ENCODE peak calls at places on chromosome 14, in six cellular contexts. X, K, G, Z, N and A are unnamed samples.
A peak's percentile ranks its signal among the peaks of the same experiment; 100 is the strongest.

GRCh38 chr14:55446127-55446736 is 5.8 kb upstream of the TBPL2 start:
- DNase-seq in X (peak; percentile 86), K (peak; percentile 56), G (peak; percentile 89), Z (peak; percentile 72), N (peak; percentile 74), A (peak; percentile 89)

GRCh38 chr14:33052899-33053400 is 114.3 kb downstream of the NPAS3 start:
- DNase-seq in X (no peak), K (no peak), G (no peak), Z (no peak), N (no peak), A (no peak)

GRCh38 chr14:30214456-30215090 is 286.9 kb upstream of the PRKD1 start:
- DNase-seq in X (peak; percentile 85), K (no peak), G (peak; percentile 90), Z (peak; percentile 77), N (peak; percentile 14), A (peak; percentile 72)

GRCh38 chr14:23321572-23322547 is 603 bp downstream of the PABPN1 start:
- DNase-seq in X (peak; percentile 54), K (no peak), G (peak; percentile 68), Z (peak; percentile 57), N (peak; percentile 44), A (peak; percentile 56)

GRCh38 chr14:78921856-78922255 is 751.7 kb downstream of the NRXN3 start:
- DNase-seq in X (peak; percentile 88), K (no peak), G (peak; percentile 85), Z (peak; percentile 25), N (no peak), A (no peak)

GRCh38 chr14:54688229-54688628 is 121.3 kb downstream of the SAMD4A start:
- DNase-seq in X (no peak), K (no peak), G (no peak), Z (no peak), N (no peak), A (no peak)

GRCh38 chr14:92663049-92663448 is 85.4 kb downstream of the LGMN start:
- DNase-seq in X (peak; percentile 30), K (no peak), G (no peak), Z (peak; percentile 26), N (no peak), A (no peak)

GRCh38 chr14:103897075-103897947 is 30.9 kb upstream of the TDRD9 start:
- DNase-seq in X (no peak), K (no peak), G (no peak), Z (no peak), N (no peak), A (no peak)

GRCh38 chr14:76350671-76351070 is 25.3 kb upstream of the ESRRB start:
- DNase-seq in X (no peak), K (no peak), G (no peak), Z (no peak), N (no peak), A (no peak)

GRCh38 chr14:31420013-31420318 is 384 bp downstream of the HEATR5A start:
- DNase-seq in X (no peak), K (no peak), G (no peak), Z (no peak), N (peak; percentile 53), A (peak; percentile 60)

GRCh38 chr14:55513491-55513890 is 66.5 kb upstream of the KTN1 start:
- DNase-seq in X (no peak), K (no peak), G (no peak), Z (no peak), N (no peak), A (no peak)

GRCh38 chr14:74257078-74257987 is 18.1 kb downstream of the VSX2 start:
- DNase-seq in X (peak; percentile 8), K (peak; percentile 61), G (peak; percentile 16), Z (peak; percentile 8), N (peak; percentile 61), A (peak; percentile 31)

GRCh38 chr14:32010561-32011188 is 66.4 kb upstream of the ARHGAP5 start:
- DNase-seq in X (peak; percentile 67), K (no peak), G (no peak), Z (peak; percentile 38), N (no peak), A (peak; percentile 71)

GRCh38 chr14:21589317-21589716 is 9.4 kb upstream of the OR10G3 start:
- DNase-seq in X (no peak), K (no peak), G (no peak), Z (no peak), N (no peak), A (no peak)

GRCh38 chr14:39006721-39007410 is 96.2 kb downstream of the SEC23A start:
- DNase-seq in X (peak; percentile 36), K (no peak), G (peak; percentile 70), Z (peak; percentile 36), N (no peak), A (no peak)

GRCh38 chr14:84144166-84144565 is 1385.8 kb upstream of the FLRT2 start:
- DNase-seq in X (peak; percentile 28), K (no peak), G (peak; percentile 53), Z (no peak), N (no peak), A (no peak)

GRCh38 chr14:24051162-24051788 is 534 bp upstream of the CARMIL3 start:
- DNase-seq in X (no peak), K (no peak), G (no peak), Z (no peak), N (peak; percentile 6), A (no peak)

GRCh38 chr14:75426332-75427125 is 1.3 kb upstream of the JDP2 start:
- DNase-seq in X (no peak), K (no peak), G (no peak), Z (no peak), N (no peak), A (no peak)

GRCh38 chr14:73783107-73783727 is 68.4 kb upstream of the PTGR2 start:
- DNase-seq in X (no peak), K (no peak), G (peak; percentile 58), Z (no peak), N (peak; percentile 48), A (no peak)

GRCh38 chr14:104564744-104565679 is 14.6 kb upstream of the C14orf180 start:
- DNase-seq in X (no peak), K (no peak), G (no peak), Z (no peak), N (no peak), A (no peak)

GRCh38 chr14:54597795-54598443 is 31.0 kb downstream of the SAMD4A start:
- DNase-seq in X (peak; percentile 70), K (no peak), G (peak; percentile 36), Z (peak; percentile 43), N (no peak), A (peak; percentile 49)

GRCh38 chr14:81784084-81784483 is 250.4 kb upstream of the SEL1L start:
- DNase-seq in X (no peak), K (no peak), G (no peak), Z (peak; percentile 0), N (no peak), A (peak; percentile 43)

GRCh38 chr14:89841855-89842254 is 112.7 kb downstream of the EFCAB11 start:
- DNase-seq in X (no peak), K (no peak), G (no peak), Z (no peak), N (no peak), A (no peak)

DNA sequence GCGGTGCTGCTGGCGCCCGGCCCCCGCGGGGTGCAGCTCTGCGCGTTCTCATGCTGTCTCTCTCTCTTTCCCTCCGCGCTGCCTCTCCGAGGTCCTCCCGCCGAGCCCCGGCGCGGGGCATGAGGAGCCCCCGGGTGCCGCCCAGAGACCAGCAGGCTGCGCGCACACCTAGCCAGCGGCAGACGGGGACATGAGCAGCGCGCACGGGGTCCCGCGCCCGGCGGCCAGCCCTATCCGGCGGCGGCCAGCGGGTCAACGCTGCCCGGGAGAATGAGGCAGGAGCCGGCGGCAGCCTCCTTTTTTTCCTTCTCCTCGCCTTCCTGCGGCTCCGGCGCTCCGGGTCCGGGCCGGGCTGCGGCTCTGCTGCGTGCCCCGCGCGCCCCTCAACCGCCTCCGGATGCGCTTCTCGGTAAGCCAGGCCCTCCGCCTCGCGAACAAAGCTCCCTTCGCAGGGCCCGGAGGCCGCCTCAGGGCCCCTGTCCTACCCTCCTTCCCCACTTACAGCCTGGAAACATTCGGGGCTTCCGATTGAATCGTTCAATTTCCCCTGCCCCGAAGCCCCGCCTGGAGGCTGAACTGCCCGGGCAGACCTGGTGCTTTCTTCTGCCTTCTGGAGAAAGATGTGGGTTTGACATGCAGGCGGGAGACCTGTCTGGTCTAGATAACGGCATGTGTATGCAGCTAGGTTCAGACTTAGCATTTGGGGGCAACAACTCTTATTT is at the start of gene TUNAR:
- DNase-seq in X (no peak), K (no peak), G (no peak), Z (no peak), N (peak; percentile 23), A (no peak)
- TF ChIP-seq CTCF in X (no peak), K (no peak), G (no peak), Z (no peak), N (no peak), A (no peak)

DNA sequence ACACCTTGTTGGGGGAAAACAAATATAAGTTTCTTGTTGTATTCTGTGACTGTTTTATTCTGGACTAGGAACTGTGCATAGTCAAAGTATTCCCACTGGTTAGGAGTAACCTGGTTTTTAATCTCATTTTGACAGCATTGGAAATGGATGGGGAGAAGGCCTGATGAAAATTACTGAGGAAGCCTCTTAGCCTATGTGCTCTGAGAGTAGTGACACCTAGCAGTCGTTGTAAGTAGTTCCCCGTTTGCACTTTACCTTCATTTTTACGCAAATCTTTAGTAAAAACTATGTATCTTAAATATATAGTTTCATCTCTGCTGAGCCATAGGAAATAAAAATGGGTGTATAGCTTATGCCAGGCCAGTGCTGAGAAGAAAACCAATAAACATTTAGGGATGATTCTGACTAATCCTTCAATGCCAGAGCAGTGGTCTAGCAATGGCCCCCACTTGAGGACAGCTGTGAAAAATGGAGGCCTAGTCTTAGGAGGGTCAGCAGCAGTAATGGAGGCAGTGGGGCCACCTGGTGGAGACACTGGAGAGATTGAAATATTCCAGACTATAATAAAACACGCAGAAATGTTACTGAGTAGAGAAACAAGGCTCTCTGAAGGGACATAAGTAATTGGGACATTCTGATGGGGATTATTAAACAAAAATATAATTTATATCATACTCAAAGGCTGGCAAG is 133.2 kb upstream of the NOVA1 start:
- DNase-seq in X (peak; percentile 3), K (no peak), G (peak; percentile 23), Z (no peak), N (peak; percentile 8), A (peak; percentile 1)
- TF ChIP-seq CTCF in X (peak; percentile 50), K (peak; percentile 26), G (peak; percentile 59), Z (peak; percentile 35), N (peak; percentile 61), A (peak; percentile 13)

GRCh38 chr14:69615471-69616407 is 4.3 kb downstream of the SUSD6 start:
- DNase-seq in X (peak; percentile 84), K (no peak), G (peak; percentile 91), Z (peak; percentile 84), N (no peak), A (peak; percentile 52)
- TF ChIP-seq CTCF in X (no peak), K (no peak), G (peak; percentile 9), Z (peak; percentile 11), N (no peak), A (no peak)

DNA sequence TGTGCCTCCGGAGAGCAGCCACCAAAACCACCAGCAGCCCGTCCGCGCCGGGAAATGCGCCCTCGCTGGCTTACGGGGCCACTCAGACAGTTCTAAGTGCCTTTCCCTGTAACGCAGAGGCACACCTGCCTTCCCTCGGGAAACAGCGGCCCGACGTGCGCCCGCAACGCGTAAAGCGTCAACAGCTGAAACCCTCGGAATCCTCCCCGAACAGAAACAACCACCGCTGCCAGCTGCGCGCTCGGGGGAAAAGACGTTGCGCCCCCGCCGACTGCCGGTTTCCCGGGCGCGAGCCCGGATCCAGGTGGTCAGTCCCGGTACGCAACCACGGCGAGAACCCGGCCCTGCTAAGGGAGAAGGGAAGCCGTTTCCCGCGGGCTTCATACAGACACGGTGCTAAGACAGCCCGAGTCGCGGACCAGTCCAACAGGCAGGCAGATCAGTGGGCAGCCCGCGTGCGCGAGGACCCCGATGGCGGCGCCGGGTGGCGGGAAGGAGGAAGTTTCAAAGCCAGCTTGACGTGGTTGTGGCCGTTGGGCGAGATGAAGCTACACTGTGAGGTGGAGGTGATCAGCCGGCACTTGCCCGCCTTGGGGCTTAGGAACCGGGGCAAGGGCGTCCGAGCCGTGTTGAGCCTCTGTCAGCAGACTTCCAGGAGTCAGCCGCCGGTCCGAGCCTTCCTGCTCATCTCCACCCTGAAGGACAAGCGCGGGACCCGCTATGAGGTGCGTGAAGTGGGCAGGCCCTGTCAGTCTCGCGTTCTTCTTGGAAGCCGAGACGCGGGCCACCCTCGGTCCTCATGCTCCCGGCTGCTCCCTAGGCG is at the start of gene LRR1:
- DNase-seq in X (peak; percentile 82), K (peak; percentile 86), G (peak; percentile 88), Z (peak; percentile 72), N (peak; percentile 90), A (peak; percentile 87)
- TF ChIP-seq CTCF in X (no peak), K (no peak), G (peak; percentile 1), Z (no peak), N (no peak), A (no peak)